ENCODE peak calls at places on chromosomes 13 and 19, in seven cellular contexts. W, B, Z, G, V, N and T are unnamed samples.

GRCh38 chr19:8461376-8461775 is 16.6 kb downstream of the HNRNPM start:
- DNase-seq in W (no peak), B (no peak), Z (no peak), G (no peak), V (no peak), N (no peak), T (no peak)

GRCh38 chr19:17944301-17944700 is 11.5 kb downstream of the CCDC124 start:
- DNase-seq in W (no peak), B (no peak), Z (no peak), G (peak), V (no peak), N (peak), T (no peak)

GRCh38 chr19:15378529-15379082 is 981 bp downstream of the AKAP8 start:
- DNase-seq in W (peak), B (no peak), Z (peak), G (peak), V (peak), N (peak), T (no peak)

GRCh38 chr13:75196112-75196855 is 285.7 kb downstream of the TBC1D4 start:
- DNase-seq in W (no peak), B (no peak), Z (no peak), G (peak), V (no peak), N (peak), T (no peak)

GRCh38 chr19:5903502-5904301 is at the start of gene NDUFA11:
- DNase-seq in W (peak), B (peak), Z (peak), G (peak), V (peak), N (no peak), T (peak)

GRCh38 chr19:40947114-40947513 is 44.0 kb upstream of the CYP2B6 start:
- DNase-seq in W (no peak), B (no peak), Z (no peak), G (no peak), V (no peak), N (no peak), T (no peak)

GRCh38 chr19:7213628-7214328 is 80.4 kb downstream of the INSR start:
- DNase-seq in W (no peak), B (no peak), Z (no peak), G (no peak), V (no peak), N (no peak), T (no peak)

GRCh38 chr13:28754698-28755545 is 36.2 kb upstream of the SLC46A3 start:
- DNase-seq in W (no peak), B (peak), Z (peak), G (peak), V (no peak), N (peak), T (peak)

GRCh38 chr19:18606281-18607221 is at the start of gene CRLF1:
- DNase-seq in W (no peak), B (no peak), Z (no peak), G (no peak), V (no peak), N (no peak), T (no peak)

GRCh38 chr13:30796132-30796832 is 60.9 kb downstream of the ALOX5AP start:
- DNase-seq in W (no peak), B (no peak), Z (no peak), G (peak), V (no peak), N (peak), T (no peak)

GRCh38 chr13:48976677-48977625 is 1.2 kb downstream of the FNDC3A start:
- DNase-seq in W (no peak), B (no peak), Z (no peak), G (no peak), V (no peak), N (peak), T (no peak)

GRCh38 chr19:57978586-57979289 is 4.4 kb upstream of the C19orf18 start:
- DNase-seq in W (no peak), B (no peak), Z (peak), G (no peak), V (no peak), N (peak), T (no peak)

GRCh38 chr19:40524655-40525054 is 52.0 kb upstream of the SHKBP1 start:
- DNase-seq in W (no peak), B (no peak), Z (no peak), G (no peak), V (no peak), N (no peak), T (no peak)

GRCh38 chr13:24183741-24184182 is 23.2 kb downstream of the SPATA13 start:
- DNase-seq in W (no peak), B (no peak), Z (no peak), G (no peak), V (no peak), N (no peak), T (no peak)

GRCh38 chr19:33290956-33291622 is 11.2 kb downstream of the CEBPA start:
- DNase-seq in W (no peak), B (no peak), Z (peak), G (no peak), V (peak), N (no peak), T (no peak)

GRCh38 chr13:48233886-48234488 is 981 bp downstream of the ITM2B start:
- DNase-seq in W (no peak), B (no peak), Z (peak), G (peak), V (peak), N (peak), T (no peak)

GRCh38 chr13:47372742-47373141 is 475.9 kb upstream of the HTR2A start:
- DNase-seq in W (no peak), B (no peak), Z (no peak), G (peak), V (no peak), N (no peak), T (peak)

GRCh38 chr19:10043286-10043927 is 30.1 kb downstream of the RDH8 start:
- DNase-seq in W (peak), B (no peak), Z (peak), G (peak), V (no peak), N (peak), T (no peak)

GRCh38 chr19:46515879-46516350 is 20.2 kb upstream of the PNMA8B start:
- DNase-seq in W (no peak), B (peak), Z (peak), G (peak), V (no peak), N (peak), T (peak)

GRCh38 chr19:6378036-6378435 is 2.3 kb upstream of the PSPN start:
- DNase-seq in W (no peak), B (no peak), Z (peak), G (peak), V (peak), N (peak), T (no peak)

GRCh38 chr19:18763674-18764590 is 27.2 kb downstream of the COMP start:
- DNase-seq in W (no peak), B (no peak), Z (no peak), G (peak), V (no peak), N (no peak), T (no peak)

GRCh38 chr19:18170714-18171255 is 2.8 kb upstream of the IFI30 start:
- DNase-seq in W (no peak), B (no peak), Z (no peak), G (no peak), V (peak), N (no peak), T (no peak)

GRCh38 chr19:1252818-1253513 is 4.6 kb downstream of the MIDN start:
- DNase-seq in W (no peak), B (no peak), Z (peak), G (peak), V (peak), N (peak), T (no peak)

GRCh38 chr19:31718041-31718440 is 368.8 kb upstream of the TSHZ3 start:
- DNase-seq in W (no peak), B (no peak), Z (no peak), G (no peak), V (no peak), N (no peak), T (no peak)

GRCh38 chr19:50921391-50922315 is 10.5 kb upstream of the KLK4 start:
- DNase-seq in W (peak), B (peak), Z (no peak), G (no peak), V (no peak), N (no peak), T (no peak)

GRCh38 chr13:48009298-48009697 is 8.2 kb upstream of the SUCLA2 start:
- DNase-seq in W (no peak), B (no peak), Z (peak), G (peak), V (peak), N (peak), T (no peak)

GRCh38 chr13:105974380-105974779 is 561.1 kb downstream of the EFNB2 start:
- DNase-seq in W (no peak), B (no peak), Z (no peak), G (no peak), V (no peak), N (no peak), T (no peak)

GRCh38 chr13:95117092-95117491 is 184.2 kb downstream of the ABCC4 start:
- DNase-seq in W (no peak), B (no peak), Z (no peak), G (no peak), V (no peak), N (no peak), T (no peak)

GRCh38 chr19:10113592-10113963 is 2.1 kb downstream of the P2RY11 start:
- DNase-seq in W (no peak), B (peak), Z (peak), G (no peak), V (no peak), N (no peak), T (peak)

GRCh38 chr19:3671680-3672574 is 28.3 kb downstream of the PIP5K1C start:
- DNase-seq in W (no peak), B (no peak), Z (no peak), G (peak), V (no peak), N (peak), T (no peak)

GRCh38 chr19:13830761-13831481 is 35.7 kb downstream of the ZSWIM4 start:
- DNase-seq in W (no peak), B (no peak), Z (no peak), G (no peak), V (peak), N (peak), T (no peak)

GRCh38 chr19:56117376-56117884 is 3.7 kb downstream of the ZNF787 start:
- DNase-seq in W (no peak), B (no peak), Z (no peak), G (no peak), V (no peak), N (no peak), T (no peak)

DNA sequence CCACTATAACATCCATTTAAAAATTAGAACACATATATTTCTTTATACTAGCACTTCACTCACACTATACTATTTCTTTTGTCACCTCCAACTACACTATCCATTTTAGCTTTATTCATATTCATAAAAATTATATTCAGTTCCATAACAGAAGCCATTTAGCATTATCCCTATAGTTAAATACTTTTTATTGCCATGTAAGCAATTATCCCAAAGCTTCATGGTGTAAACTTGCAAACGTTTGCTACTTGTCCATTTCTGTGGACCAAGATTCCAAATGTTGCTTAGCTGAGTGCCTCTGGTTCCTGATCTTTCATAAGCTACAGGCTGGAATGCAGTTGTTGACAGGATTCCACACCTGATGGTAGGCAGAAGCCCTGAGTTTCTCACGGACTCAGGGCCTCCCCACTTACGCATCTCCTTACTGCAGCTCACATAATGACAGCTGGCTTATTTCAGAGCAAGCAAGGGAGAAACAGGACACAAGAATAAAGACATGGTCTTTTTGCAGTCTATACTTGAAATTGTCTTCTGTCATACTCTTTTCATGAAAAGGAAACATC is 1584.8 kb downstream of the SLITRK5 start:
- DNase-seq in W (no peak), B (no peak), Z (no peak), G (no peak), V (no peak), N (no peak), T (no peak)
- H2AK5ac ChIP-seq in W (no peak), B (no peak), Z (no peak), G (no peak), V (no peak), N (no peak), T (no peak)

DNA sequence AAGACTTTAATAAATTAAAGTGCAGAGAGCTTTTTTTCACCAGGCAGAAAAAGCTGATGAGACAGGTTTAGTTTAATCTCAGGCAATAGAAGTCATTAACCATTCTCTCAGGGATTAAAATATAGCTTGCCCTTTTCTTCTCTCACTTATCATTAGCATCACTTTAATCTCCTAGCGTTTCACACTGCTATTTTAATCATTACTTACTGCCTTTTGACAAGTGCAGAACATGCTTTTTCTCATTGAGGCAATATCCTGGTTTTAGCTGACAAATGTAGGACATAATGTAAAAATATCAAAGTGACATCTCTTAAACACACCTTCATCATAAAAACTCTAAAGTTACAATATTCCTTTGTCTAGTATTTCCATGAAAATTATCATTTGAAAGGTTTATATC is 94.6 kb downstream of the DACH1 start:
- DNase-seq in W (no peak), B (no peak), Z (no peak), G (no peak), V (no peak), N (no peak), T (no peak)
- H2BK5ac ChIP-seq in W (no peak), B (no peak), Z (no peak), G (no peak), V (no peak), N (no peak), T (no peak)

GRCh38 chr13:79429309-79429708 is 23.3 kb upstream of the RBM26 start:
- DNase-seq in W (no peak), B (no peak), Z (no peak), G (no peak), V (no peak), N (no peak), T (no peak)
- H3K4me2 ChIP-seq in W (no peak), B (no peak), Z (no peak), G (no peak), V (no peak), N (no peak), T (no peak)

GRCh38 chr13:21719463-21719862 is 48.6 kb downstream of the FGF9 start:
- DNase-seq in W (no peak), B (no peak), Z (no peak), G (no peak), V (no peak), N (no peak), T (no peak)
- H2AK5ac ChIP-seq in W (no peak), B (no peak), Z (no peak), G (no peak), V (no peak), N (no peak), T (no peak)

DNA sequence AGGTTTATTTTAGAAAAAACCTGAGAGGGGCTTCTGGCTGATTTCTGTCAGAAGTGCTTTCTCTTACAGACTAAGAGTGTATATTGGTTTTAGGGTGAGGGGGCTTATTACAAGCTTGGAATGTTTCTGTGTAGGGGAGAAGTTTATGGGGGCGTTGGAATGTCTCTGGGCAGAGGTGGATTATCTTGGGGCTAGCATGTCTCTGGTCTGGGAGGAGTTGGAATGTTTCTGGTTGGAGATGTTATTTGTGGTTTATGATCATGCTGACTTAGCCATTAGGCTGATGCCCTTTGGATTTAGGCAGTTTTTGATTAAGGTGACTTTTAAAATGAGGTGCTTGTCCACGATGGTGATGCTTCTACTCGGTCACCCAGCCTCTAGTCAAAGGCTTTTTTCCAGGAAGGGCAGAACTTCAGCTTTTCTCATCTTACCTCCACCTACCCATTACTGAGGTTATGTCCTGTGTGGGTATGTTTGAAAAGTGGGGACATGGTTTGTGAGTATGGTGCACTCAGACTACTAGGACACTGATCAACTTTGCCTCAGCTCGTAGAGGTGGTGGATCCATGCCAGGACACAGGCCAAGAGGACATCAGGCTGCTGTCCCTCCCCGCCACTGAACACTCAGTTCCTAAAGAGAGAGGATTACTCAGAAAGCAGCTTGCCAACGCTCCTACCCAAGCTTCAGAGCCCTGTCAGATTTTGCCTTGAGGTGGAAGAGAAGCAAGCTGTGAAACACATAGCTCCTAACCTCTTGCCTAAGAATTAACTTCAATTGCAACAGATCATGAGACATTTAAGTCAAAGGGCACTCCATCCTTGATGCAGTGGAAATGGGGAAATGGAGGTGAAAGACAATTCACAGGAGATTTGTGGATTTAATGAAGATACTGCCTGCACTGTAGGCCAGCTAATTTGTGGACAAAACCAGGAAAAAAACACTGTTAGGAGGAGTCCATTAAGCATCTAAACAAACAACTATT is 63.6 kb downstream of the ZNF44 start:
- DNase-seq in W (no peak), B (no peak), Z (no peak), G (no peak), V (peak), N (no peak), T (no peak)
- H2BK5ac ChIP-seq in W (no peak), B (no peak), Z (no peak), G (no peak), V (no peak), N (no peak), T (no peak)